ENCODE peak calls at places on chromosomes 4 and X, in ten cellular contexts. W, N, L, C, U, K, P, D, R and I are unnamed samples.

GRCh38 chr4:74667944-74668343 is 126.4 kb downstream of the BTC start:
- DNase-seq in W (no peak), N (no peak), D (no peak), U (no peak), R (no peak), P (no peak), K (no peak), C (no peak), L (no peak), I (no peak)

GRCh38 chr4:170868191-170868590 is 778.4 kb upstream of the AADAT start:
- DNase-seq in U (no peak), P (no peak), N (no peak), D (no peak), W (no peak), R (no peak), K (no peak), L (no peak), C (no peak), I (no peak)

GRCh38 chr4:10066704-10067651 is 45.7 kb upstream of the SLC2A9 start:
- DNase-seq in U (no peak), W (no peak), L (no peak), D (no peak), N (peak), K (no peak), P (no peak), R (no peak), C (no peak), I (no peak)

GRCh38 chr4:101791189-101791572 is 651 bp downstream of the BANK1 start:
- DNase-seq in K (no peak), R (no peak), C (peak), D (no peak), N (no peak), W (no peak), P (no peak), U (no peak), L (no peak), I (no peak)

GRCh38 chr4:103002551-103002950 is 17.0 kb downstream of the SLC9B1 start:
- DNase-seq in D (no peak), L (no peak), C (no peak), R (no peak), N (no peak), U (no peak), K (peak), W (peak), P (peak), I (no peak)

GRCh38 chrX:73826996-73827395 is 264.0 kb downstream of the CHIC1 start:
- DNase-seq in L (no peak), P (no peak), R (no peak), U (no peak), C (no peak), D (no peak), N (no peak), W (no peak), K (no peak), I (no peak)

GRCh38 chrX:153381684-153382532 is 19.2 kb downstream of the PNMA6E start:
- DNase-seq in L (no peak), P (peak), U (no peak), K (peak), C (no peak), D (peak), R (no peak), N (no peak), W (peak), I (no peak)

GRCh38 chr4:16065066-16065465 is 18.8 kb downstream of the PROM1 start:
- DNase-seq in U (no peak), W (no peak), N (no peak), P (no peak), D (no peak), R (no peak), K (no peak), C (no peak), L (no peak), I (no peak)

GRCh38 chr4:80279751-80280150 is 13.3 kb downstream of the FGF5 start:
- DNase-seq in K (no peak), P (no peak), R (no peak), D (no peak), N (no peak), U (no peak), C (no peak), W (no peak), L (no peak), I (no peak)

GRCh38 chrX:129908636-129909035 is 2.7 kb downstream of the UTP14A start:
- DNase-seq in W (no peak), D (no peak), U (no peak), N (no peak), R (no peak), L (no peak), K (no peak), P (no peak), C (no peak), I (no peak)

GRCh38 chr4:102663073-102663472 is 97.7 kb downstream of the MANBA start:
- DNase-seq in D (peak), K (peak), U (no peak), N (no peak), C (no peak), P (peak), W (peak), L (no peak), R (no peak), I (no peak)

GRCh38 chr4:9762823-9763475 is 18.5 kb upstream of the DRD5 start:
- DNase-seq in R (no peak), D (peak), L (no peak), P (peak), C (peak), K (peak), W (peak), N (no peak), U (peak), I (peak)

GRCh38 chrX:57172544-57172943 is 35.3 kb upstream of the SPIN2A start:
- DNase-seq in W (no peak), U (no peak), D (no peak), C (no peak), K (no peak), N (no peak), L (no peak), R (no peak), P (peak), I (no peak)

GRCh38 chrX:38806054-38806389 is 4.8 kb downstream of the MID1IP1 start:
- DNase-seq in K (no peak), C (no peak), N (no peak), W (no peak), R (no peak), P (no peak), U (no peak), L (no peak), D (no peak), I (no peak)

GRCh38 chrX:63713510-63713909 is 71.5 kb downstream of the ARHGEF9 start:
- DNase-seq in R (no peak), N (no peak), P (peak), L (peak), W (peak), D (no peak), K (peak), U (no peak), C (peak), I (no peak)

GRCh38 chr4:40196724-40197281 is at the start of gene RHOH:
- DNase-seq in R (no peak), D (no peak), N (no peak), P (no peak), C (no peak), L (no peak), K (no peak), U (no peak), W (no peak), I (peak)

GRCh38 chrX:39850630-39851152 is 247.1 kb downstream of the BCOR start:
- DNase-seq in C (peak), U (no peak), D (no peak), N (no peak), K (peak), P (peak), W (peak), L (no peak), R (no peak), I (no peak)

GRCh38 chr4:188021548-188022249 is 26.1 kb downstream of the ZFP42 start:
- DNase-seq in P (no peak), L (no peak), R (no peak), D (no peak), W (no peak), N (no peak), K (no peak), U (no peak), C (no peak), I (no peak)

GRCh38 chrX:47745386-47745785 is 86.4 kb upstream of the UXT start:
- DNase-seq in K (peak), C (no peak), P (no peak), N (no peak), U (no peak), W (peak), R (no peak), L (no peak), D (no peak), I (no peak)

GRCh38 chr4:93337196-93337595 is 491.4 kb upstream of the ATOH1 start:
- DNase-seq in L (no peak), U (no peak), N (no peak), R (no peak), P (no peak), K (no peak), W (no peak), C (no peak), D (no peak), I (no peak)

GRCh38 chr4:3238721-3239120 is 10.2 kb upstream of the MSANTD1 start:
- DNase-seq in P (no peak), K (no peak), W (no peak), C (no peak), L (no peak), U (no peak), D (no peak), R (peak), N (no peak), I (no peak)

GRCh38 chr4:122577808-122578781 is 42.8 kb downstream of the IL21 start:
- DNase-seq in W (peak), D (no peak), C (peak), K (peak), N (no peak), P (peak), R (no peak), L (no peak), U (peak), I (no peak)

GRCh38 chr4:98482503-98482846 is 175.9 kb downstream of the TSPAN5 start:
- DNase-seq in L (no peak), P (no peak), R (no peak), W (no peak), N (no peak), D (no peak), C (no peak), U (no peak), K (no peak), I (no peak)

GRCh38 chr4:138592801-138593200 is 350.7 kb upstream of the SLC7A11 start:
- DNase-seq in L (no peak), D (no peak), K (no peak), R (no peak), U (no peak), W (no peak), C (no peak), N (no peak), P (no peak), I (no peak)

GRCh38 chr4:163109967-163110366 is 56.7 kb downstream of the NAF1 start:
- DNase-seq in K (no peak), D (no peak), C (no peak), U (no peak), W (no peak), L (no peak), N (no peak), R (no peak), P (no peak), I (no peak)

GRCh38 chrX:124028177-124028576 is 66.7 kb downstream of the STAG2 start:
- DNase-seq in N (no peak), K (no peak), P (peak), C (no peak), R (no peak), W (no peak), D (no peak), L (no peak), U (no peak), I (no peak)

GRCh38 chr4:151143162-151143561 is 43.7 kb downstream of the RPS3A start:
- DNase-seq in N (no peak), L (no peak), D (no peak), W (peak), R (no peak), C (no peak), K (no peak), P (peak), U (no peak), I (no peak)

GRCh38 chr4:74618659-74619058 is 173.7 kb downstream of the AREG start:
- DNase-seq in P (no peak), K (peak), U (no peak), R (no peak), C (no peak), D (no peak), W (peak), L (no peak), N (no peak), I (no peak)

GRCh38 chr4:8698341-8699062 is 105.9 kb downstream of the CPZ start:
- DNase-seq in L (no peak), K (no peak), R (no peak), P (no peak), U (no peak), C (no peak), W (no peak), D (no peak), N (peak), I (no peak)

DNA sequence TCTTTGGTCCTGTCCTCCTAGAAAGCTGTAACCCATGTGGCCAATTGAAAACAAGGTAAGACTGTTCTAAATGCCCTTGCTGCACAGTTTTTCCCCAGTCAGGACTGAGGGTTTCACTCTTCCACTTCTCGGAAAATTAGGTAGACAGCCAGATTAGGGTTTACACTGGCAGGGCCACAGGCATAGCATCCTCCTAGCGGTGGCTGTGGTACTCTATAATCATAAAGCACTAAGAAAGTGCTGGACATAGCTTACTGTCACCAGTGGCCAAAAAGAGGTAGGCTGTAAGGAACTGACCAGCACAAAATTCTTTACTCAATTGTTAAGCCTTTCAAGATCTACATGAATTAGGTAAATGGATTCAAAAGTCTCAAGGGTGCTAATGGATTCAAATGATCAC is 11.6 kb upstream of the USP46 start:
- DNase-seq in N (no peak), P (no peak), L (no peak), R (no peak), C (no peak), K (no peak), W (no peak), D (no peak), U (no peak), I (no peak)
- TF ChIP-seq CTCF in N (no peak), P (peak), L (no peak), R (no peak), C (no peak), K (no peak), W (no peak), D (no peak), U (no peak), I (no peak)

DNA sequence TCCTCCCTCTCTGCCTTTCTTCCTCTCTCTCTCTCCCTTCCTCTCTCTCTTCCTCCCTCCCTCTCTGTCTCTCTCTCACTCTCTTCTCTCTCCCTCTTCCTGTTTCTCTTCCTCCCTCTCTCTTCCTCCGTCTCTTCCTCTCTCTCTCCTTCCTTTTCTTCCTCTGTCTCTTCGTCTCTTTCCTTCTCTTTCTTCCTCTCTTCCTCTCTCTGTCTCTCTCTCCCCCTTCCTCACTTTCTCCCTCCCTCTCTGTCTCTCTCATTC is 295.3 kb downstream of the ASMT start:
- DNase-seq in C (no peak), P (no peak), K (no peak), L (no peak), U (no peak), D (no peak), W (no peak), R (no peak), N (no peak), I (no peak)
- TF ChIP-seq CTCF in C (no peak), P (no peak), K (no peak), L (no peak), U (no peak), D (no peak), W (no peak), R (no peak), N (no peak), I (no peak)

DNA sequence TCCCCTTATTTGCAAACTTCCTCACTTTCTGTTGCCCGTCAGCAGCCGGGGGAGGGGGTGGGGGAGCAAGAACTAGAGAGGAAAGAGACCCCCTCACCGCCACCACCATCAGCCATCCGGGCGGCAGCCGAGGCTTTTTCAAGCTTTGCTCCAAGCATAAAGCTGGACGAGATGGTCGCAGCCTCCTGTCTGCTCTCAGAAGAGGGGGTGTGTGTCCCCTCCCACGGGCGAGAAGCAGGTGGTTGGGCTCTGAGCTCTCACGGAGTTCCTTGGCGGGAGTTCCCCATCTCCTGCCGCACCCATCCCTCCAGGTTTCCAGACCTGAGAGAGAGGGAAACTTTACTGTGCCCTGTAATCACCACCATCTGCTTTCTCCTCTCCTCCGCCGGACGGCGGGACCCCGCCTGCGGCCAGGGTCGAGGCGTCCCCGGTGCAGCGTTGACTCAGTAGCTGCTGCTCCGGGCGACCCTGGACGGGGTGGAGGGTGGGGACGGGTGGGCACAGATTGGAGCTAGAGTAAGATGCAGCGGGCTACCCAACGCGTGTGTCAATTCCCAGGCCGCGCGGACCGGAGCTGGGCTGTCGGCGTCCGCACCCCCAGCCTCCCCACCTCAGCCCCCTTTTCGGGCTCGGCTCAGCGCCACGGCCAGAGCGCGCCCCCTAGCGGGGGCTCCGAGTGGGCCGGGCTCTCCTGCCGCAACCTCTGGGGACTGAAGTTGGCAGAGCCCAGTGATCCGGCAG is 4.8 kb upstream of the ARX start:
- DNase-seq in N (no peak), W (no peak), C (peak), P (no peak), K (peak), U (peak), L (no peak), R (no peak), D (no peak), I (peak)
- TF ChIP-seq CTCF in N (peak), W (peak), C (peak), P (peak), K (peak), U (peak), L (peak), R (peak), D (peak), I (peak)

GRCh38 chr4:25925486-25926201 is 11.6 kb downstream of the SMIM20 start:
- DNase-seq in D (no peak), P (peak), N (no peak), C (peak), L (peak), W (peak), K (peak), U (no peak), R (no peak), I (no peak)
- TF ChIP-seq CTCF in D (peak), P (peak), N (peak), C (peak), L (peak), W (peak), K (peak), U (peak), R (peak), I (peak)

DNA sequence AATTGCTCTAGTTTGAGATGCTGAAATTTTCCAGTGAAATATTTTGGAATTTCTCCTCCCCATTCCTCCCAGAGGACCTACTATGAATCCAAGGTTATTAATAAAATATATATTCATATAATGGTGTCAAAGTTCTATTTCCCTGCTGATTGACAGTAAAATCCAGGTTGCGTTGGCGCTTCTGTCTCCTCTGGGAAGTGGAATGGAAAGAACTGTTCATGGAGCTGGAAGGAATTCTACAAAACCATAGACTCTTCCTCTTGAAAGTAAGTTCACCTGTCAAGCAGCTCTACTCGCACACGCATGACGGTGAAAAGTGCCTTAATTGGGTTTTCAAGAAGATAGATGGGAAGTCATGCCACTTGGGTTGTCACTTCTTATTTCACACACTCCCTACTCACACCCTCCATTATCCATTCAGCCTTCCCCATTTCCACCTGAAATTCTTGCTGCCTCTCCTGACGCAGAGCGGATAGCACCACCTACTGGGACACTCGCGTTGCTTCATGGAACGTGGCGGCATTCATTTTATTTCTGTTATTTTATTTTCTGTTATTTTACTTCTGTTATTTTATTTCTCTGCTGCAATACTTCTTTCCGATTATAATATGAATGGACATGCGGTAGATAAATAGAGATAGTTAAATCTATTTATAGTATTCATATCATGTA is 351.5 kb downstream of the NLGN4X start:
- DNase-seq in C (peak), N (no peak), U (peak), P (no peak), L (no peak), K (no peak), D (no peak), R (no peak), W (no peak), I (no peak)
- TF ChIP-seq CTCF in C (peak), N (peak), U (peak), P (no peak), L (peak), K (no peak), D (peak), R (peak), W (no peak), I (no peak)

GRCh38 chr4:144962300-144962699 is 135.7 kb downstream of the ANAPC10 start:
- DNase-seq in P (no peak), R (no peak), W (no peak), N (no peak), L (no peak), K (no peak), U (no peak), C (peak), D (no peak), I (no peak)
- TF ChIP-seq CTCF in P (no peak), R (no peak), W (no peak), N (no peak), L (no peak), K (no peak), U (no peak), C (no peak), D (no peak), I (no peak)

DNA sequence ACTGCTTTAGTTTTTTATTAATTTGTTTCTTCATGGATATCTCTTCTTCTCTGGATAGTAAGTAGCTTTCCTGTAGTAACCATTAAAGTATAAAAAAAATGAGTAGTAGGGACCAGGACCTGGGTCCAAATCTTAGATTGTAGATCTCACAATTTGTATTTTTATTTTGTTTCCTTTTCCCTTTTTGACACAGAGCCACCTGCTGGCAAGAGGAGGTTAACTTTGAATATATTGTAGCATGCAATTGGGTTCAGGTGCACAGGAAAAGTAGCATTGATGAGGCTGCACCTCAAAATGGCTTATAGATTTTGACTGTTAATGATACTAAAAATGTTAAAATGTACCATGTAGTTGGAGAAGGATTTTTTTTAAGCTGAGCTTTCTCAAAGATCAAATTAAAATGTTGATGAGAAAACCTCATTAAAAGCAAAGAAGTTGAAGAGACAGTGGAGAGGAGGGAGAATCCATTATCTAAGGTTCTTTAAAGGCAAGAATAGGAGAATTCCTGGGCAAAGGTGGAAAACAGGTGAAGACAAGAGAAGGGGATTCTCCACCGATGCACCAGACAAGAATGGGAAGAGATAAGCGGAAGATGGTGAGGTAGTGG is 48.3 kb upstream of the HPGDS start:
- DNase-seq in P (peak), D (no peak), U (no peak), K (peak), W (no peak), C (no peak), R (no peak), N (no peak), L (no peak), I (no peak)
- TF ChIP-seq CTCF in P (peak), D (peak), U (peak), K (peak), W (peak), C (no peak), R (peak), N (peak), L (peak), I (no peak)